ENCODE peak calls at places on chromosomes 13 and 19, in six cellular contexts. One of them, this sample, is unnamed.

GRCh38 chr19:3931041-3931440 is 1.8 kb upstream of the NMRK2 start:
- DNase-seq in mammary epithelial cell: no peak
- DNase-seq in GM23338: no peak
- DNase-seq in DND-41: no peak
- DNase-seq in heart right ventricle: peak
- DNase-seq in Peyer's patch: no peak
- DNase-seq in this sample: no peak

GRCh38 chr13:94128430-94128829 is 351.1 kb downstream of the DCT start:
- DNase-seq in mammary epithelial cell: no peak
- DNase-seq in GM23338: no peak
- DNase-seq in DND-41: no peak
- DNase-seq in heart right ventricle: peak
- DNase-seq in Peyer's patch: no peak
- DNase-seq in this sample: no peak

GRCh38 chr13:30681489-30682242 is 53.7 kb upstream of the ALOX5AP start:
- DNase-seq in mammary epithelial cell: no peak
- DNase-seq in GM23338: no peak
- DNase-seq in DND-41: no peak
- DNase-seq in heart right ventricle: no peak
- DNase-seq in Peyer's patch: no peak
- DNase-seq in this sample: no peak

GRCh38 chr19:52734340-52734892 is 428 bp downstream of the ZNF611 start:
- DNase-seq in mammary epithelial cell: peak
- DNase-seq in GM23338: peak
- DNase-seq in DND-41: peak
- DNase-seq in heart right ventricle: no peak
- DNase-seq in Peyer's patch: no peak
- DNase-seq in this sample: no peak

GRCh38 chr13:71115301-71115700 is 751.7 kb downstream of the DACH1 start:
- DNase-seq in mammary epithelial cell: no peak
- DNase-seq in GM23338: peak
- DNase-seq in DND-41: no peak
- DNase-seq in heart right ventricle: no peak
- DNase-seq in Peyer's patch: no peak
- DNase-seq in this sample: no peak

GRCh38 chr19:42596391-42597071 is 1.8 kb upstream of the CEACAM8 start:
- DNase-seq in mammary epithelial cell: no peak
- DNase-seq in GM23338: peak
- DNase-seq in DND-41: peak
- DNase-seq in heart right ventricle: no peak
- DNase-seq in Peyer's patch: peak
- DNase-seq in this sample: no peak

GRCh38 chr19:45508931-45509691 is 1.8 kb downstream of the VASP start:
- DNase-seq in mammary epithelial cell: no peak
- DNase-seq in GM23338: peak
- DNase-seq in DND-41: peak
- DNase-seq in heart right ventricle: peak
- DNase-seq in Peyer's patch: peak
- DNase-seq in this sample: peak

GRCh38 chr13:74132768-74133656 is 1.2 kb downstream of the KLF12 start:
- DNase-seq in mammary epithelial cell: peak
- DNase-seq in GM23338: peak
- DNase-seq in DND-41: peak
- DNase-seq in heart right ventricle: peak
- DNase-seq in Peyer's patch: peak
- DNase-seq in this sample: no peak

GRCh38 chr13:41995946-41996345 is 35.0 kb upstream of the VWA8 start:
- DNase-seq in mammary epithelial cell: peak
- DNase-seq in GM23338: no peak
- DNase-seq in DND-41: peak
- DNase-seq in heart right ventricle: no peak
- DNase-seq in Peyer's patch: no peak
- DNase-seq in this sample: no peak

GRCh38 chr13:44273991-44274810 is 99.4 kb upstream of the SERP2 start:
- DNase-seq in mammary epithelial cell: no peak
- DNase-seq in GM23338: no peak
- DNase-seq in DND-41: peak
- DNase-seq in heart right ventricle: no peak
- DNase-seq in Peyer's patch: no peak
- DNase-seq in this sample: peak

GRCh38 chr19:9130965-9131364 is 4.2 kb upstream of the OR7G3 start:
- DNase-seq in mammary epithelial cell: no peak
- DNase-seq in GM23338: no peak
- DNase-seq in DND-41: no peak
- DNase-seq in heart right ventricle: no peak
- DNase-seq in Peyer's patch: no peak
- DNase-seq in this sample: no peak

GRCh38 chr13:32911506-32911905 is 104.7 kb upstream of the KL start:
- DNase-seq in mammary epithelial cell: peak
- DNase-seq in GM23338: peak
- DNase-seq in DND-41: peak
- DNase-seq in heart right ventricle: no peak
- DNase-seq in Peyer's patch: no peak
- DNase-seq in this sample: peak

GRCh38 chr19:48844472-48844871 is 8.2 kb upstream of the HSD17B14 start:
- DNase-seq in mammary epithelial cell: peak
- DNase-seq in GM23338: peak
- DNase-seq in DND-41: no peak
- DNase-seq in heart right ventricle: no peak
- DNase-seq in Peyer's patch: no peak
- DNase-seq in this sample: no peak

GRCh38 chr19:10137751-10138682 is 18.3 kb upstream of the EIF3G start:
- DNase-seq in mammary epithelial cell: no peak
- DNase-seq in GM23338: no peak
- DNase-seq in DND-41: no peak
- DNase-seq in heart right ventricle: no peak
- DNase-seq in Peyer's patch: no peak
- DNase-seq in this sample: no peak

GRCh38 chr13:44710576-44710975 is 134.4 kb upstream of the TSC22D1 start:
- DNase-seq in mammary epithelial cell: peak
- DNase-seq in GM23338: no peak
- DNase-seq in DND-41: no peak
- DNase-seq in heart right ventricle: no peak
- DNase-seq in Peyer's patch: no peak
- DNase-seq in this sample: no peak

GRCh38 chr19:55549500-55550320 is 4.4 kb upstream of the SBK3 start:
- DNase-seq in mammary epithelial cell: peak
- DNase-seq in GM23338: peak
- DNase-seq in DND-41: no peak
- DNase-seq in heart right ventricle: no peak
- DNase-seq in Peyer's patch: no peak
- DNase-seq in this sample: no peak

GRCh38 chr19:10478476-10478875 is 24.7 kb downstream of the KEAP1 start:
- DNase-seq in mammary epithelial cell: no peak
- DNase-seq in GM23338: no peak
- DNase-seq in DND-41: no peak
- DNase-seq in heart right ventricle: no peak
- DNase-seq in Peyer's patch: no peak
- DNase-seq in this sample: no peak

GRCh38 chr13:80345771-80346510 is 5.0 kb upstream of the SPRY2 start:
- DNase-seq in mammary epithelial cell: no peak
- DNase-seq in GM23338: no peak
- DNase-seq in DND-41: no peak
- DNase-seq in heart right ventricle: no peak
- DNase-seq in Peyer's patch: no peak
- DNase-seq in this sample: no peak

GRCh38 chr19:44796701-44797115 is 12.2 kb upstream of the BCAM start:
- DNase-seq in mammary epithelial cell: no peak
- DNase-seq in GM23338: peak
- DNase-seq in DND-41: peak
- DNase-seq in heart right ventricle: peak
- DNase-seq in Peyer's patch: no peak
- DNase-seq in this sample: no peak

GRCh38 chr19:47495478-47496372 is 11.7 kb upstream of the KPTN start:
- DNase-seq in mammary epithelial cell: no peak
- DNase-seq in GM23338: no peak
- DNase-seq in DND-41: no peak
- DNase-seq in heart right ventricle: no peak
- DNase-seq in Peyer's patch: no peak
- DNase-seq in this sample: no peak

GRCh38 chr19:33268162-33268991 is 34.0 kb downstream of the CEBPA start:
- DNase-seq in mammary epithelial cell: no peak
- DNase-seq in GM23338: no peak
- DNase-seq in DND-41: no peak
- DNase-seq in heart right ventricle: no peak
- DNase-seq in Peyer's patch: no peak
- DNase-seq in this sample: no peak

GRCh38 chr13:96020155-96020575 is 33.0 kb downstream of the UGGT2 start:
- DNase-seq in mammary epithelial cell: peak
- DNase-seq in GM23338: peak
- DNase-seq in DND-41: peak
- DNase-seq in heart right ventricle: peak
- DNase-seq in Peyer's patch: no peak
- DNase-seq in this sample: peak

GRCh38 chr13:45073809-45074208 is 46.5 kb upstream of the GTF2F2 start:
- DNase-seq in mammary epithelial cell: no peak
- DNase-seq in GM23338: peak
- DNase-seq in DND-41: no peak
- DNase-seq in heart right ventricle: no peak
- DNase-seq in Peyer's patch: no peak
- DNase-seq in this sample: no peak

GRCh38 chr13:48888613-48889012 is 87.1 kb upstream of the FNDC3A start:
- DNase-seq in mammary epithelial cell: no peak
- DNase-seq in GM23338: no peak
- DNase-seq in DND-41: no peak
- DNase-seq in heart right ventricle: no peak
- DNase-seq in Peyer's patch: no peak
- DNase-seq in this sample: no peak

GRCh38 chr13:48890386-48890785 is 85.3 kb upstream of the FNDC3A start:
- DNase-seq in mammary epithelial cell: no peak
- DNase-seq in GM23338: no peak
- DNase-seq in DND-41: no peak
- DNase-seq in heart right ventricle: no peak
- DNase-seq in Peyer's patch: no peak
- DNase-seq in this sample: no peak

GRCh38 chr13:48891586-48891985 is 84.1 kb upstream of the FNDC3A start:
- DNase-seq in mammary epithelial cell: peak
- DNase-seq in GM23338: no peak
- DNase-seq in DND-41: no peak
- DNase-seq in heart right ventricle: no peak
- DNase-seq in Peyer's patch: no peak
- DNase-seq in this sample: no peak

GRCh38 chr13:48896312-48896711 is 79.4 kb upstream of the FNDC3A start:
- DNase-seq in mammary epithelial cell: peak
- DNase-seq in GM23338: no peak
- DNase-seq in DND-41: no peak
- DNase-seq in heart right ventricle: no peak
- DNase-seq in Peyer's patch: no peak
- DNase-seq in this sample: no peak

DNA sequence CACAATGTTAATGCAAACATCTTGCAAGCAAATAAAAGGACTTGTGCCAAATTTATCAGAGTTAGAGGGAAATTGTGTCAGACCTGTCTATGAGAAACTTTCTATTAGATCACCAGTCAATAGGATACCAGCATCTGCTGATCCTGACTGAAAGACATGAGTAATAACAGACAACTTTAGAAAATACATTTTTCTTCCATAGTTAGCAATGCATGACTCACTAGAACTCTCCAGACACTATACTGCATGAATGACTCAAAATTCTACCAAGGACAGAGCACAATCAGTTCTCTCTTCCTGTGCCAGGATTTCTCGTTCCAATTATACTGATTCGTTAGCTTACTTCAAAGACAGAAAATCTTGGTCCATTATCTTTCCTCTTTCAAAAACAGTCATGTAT is 83.4 kb upstream of the FNDC3A start:
- DNase-seq in mammary epithelial cell: peak
- DNase-seq in GM23338: no peak
- DNase-seq in DND-41: no peak
- DNase-seq in heart right ventricle: no peak
- DNase-seq in Peyer's patch: no peak
- DNase-seq in this sample: no peak
- H3K27ac ChIP-seq in mammary epithelial cell: peak
- H3K27ac ChIP-seq in GM23338: no peak
- H3K27ac ChIP-seq in DND-41: no peak
- H3K27ac ChIP-seq in heart right ventricle: no peak
- H3K27ac ChIP-seq in Peyer's patch: no peak
- H3K27ac ChIP-seq in this sample: no peak

GRCh38 chr19:21680679-21681078 is 86.7 kb downstream of the ZNF100 start:
- DNase-seq in mammary epithelial cell: no peak
- DNase-seq in GM23338: no peak
- DNase-seq in DND-41: peak
- DNase-seq in heart right ventricle: no peak
- DNase-seq in Peyer's patch: no peak
- DNase-seq in this sample: no peak
- H3K4me3 ChIP-seq in mammary epithelial cell: no peak
- H3K4me3 ChIP-seq in GM23338: no peak
- H3K4me3 ChIP-seq in DND-41: no peak
- H3K4me3 ChIP-seq in heart right ventricle: no peak
- H3K4me3 ChIP-seq in Peyer's patch: no peak
- H3K4me3 ChIP-seq in this sample: no peak

DNA sequence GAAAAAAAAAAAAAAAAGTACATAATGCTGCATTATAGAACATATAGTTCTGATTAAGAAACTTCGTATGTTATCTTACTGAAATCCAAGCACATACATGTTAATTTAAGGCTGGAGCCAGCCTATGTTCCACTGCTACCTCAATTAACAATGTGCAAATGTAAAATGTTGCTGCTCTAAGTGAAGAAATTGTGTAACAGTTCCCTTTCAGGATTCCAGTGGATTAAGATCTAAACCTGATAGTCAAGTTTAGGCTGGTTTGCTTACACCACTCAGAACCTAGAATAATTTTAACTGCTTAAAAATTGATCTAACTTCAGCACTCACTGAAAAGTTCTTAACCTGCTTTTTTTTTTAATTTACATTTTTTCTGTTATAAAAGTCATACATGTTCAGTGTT is 4.2 kb downstream of the VPS36 start:
- DNase-seq in mammary epithelial cell: peak
- DNase-seq in GM23338: no peak
- DNase-seq in DND-41: no peak
- DNase-seq in heart right ventricle: no peak
- DNase-seq in Peyer's patch: no peak
- DNase-seq in this sample: no peak
- H3K27ac ChIP-seq in mammary epithelial cell: no peak
- H3K27ac ChIP-seq in GM23338: no peak
- H3K27ac ChIP-seq in DND-41: no peak
- H3K27ac ChIP-seq in heart right ventricle: no peak
- H3K27ac ChIP-seq in Peyer's patch: no peak
- H3K27ac ChIP-seq in this sample: no peak

GRCh38 chr13:29591310-29591709 is 4.2 kb downstream of the SLC7A1 start:
- DNase-seq in mammary epithelial cell: no peak
- DNase-seq in GM23338: no peak
- DNase-seq in DND-41: no peak
- DNase-seq in heart right ventricle: no peak
- DNase-seq in Peyer's patch: no peak
- DNase-seq in this sample: no peak
- H3K4me3 ChIP-seq in mammary epithelial cell: no peak
- H3K4me3 ChIP-seq in GM23338: peak
- H3K4me3 ChIP-seq in DND-41: peak
- H3K4me3 ChIP-seq in heart right ventricle: no peak
- H3K4me3 ChIP-seq in Peyer's patch: no peak
- H3K4me3 ChIP-seq in this sample: no peak

DNA sequence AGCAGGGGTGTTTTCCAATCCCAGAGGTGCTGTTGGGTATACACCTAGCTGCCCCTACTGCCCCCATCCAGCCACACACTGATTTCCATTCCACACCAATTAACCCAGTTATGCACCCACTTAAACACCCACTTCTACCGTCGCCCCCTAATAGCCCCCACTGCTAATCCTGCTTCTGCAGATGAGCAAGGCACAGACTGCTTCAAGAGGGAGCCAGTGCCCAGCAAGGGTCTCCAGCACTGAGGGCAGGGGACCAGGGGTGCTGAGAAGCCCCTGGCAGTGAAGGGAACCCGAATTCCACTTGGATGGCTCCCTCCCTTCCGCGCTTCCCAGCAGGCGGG is 1.2 kb downstream of the FXYD7 start:
- DNase-seq in mammary epithelial cell: no peak
- DNase-seq in GM23338: no peak
- DNase-seq in DND-41: no peak
- DNase-seq in heart right ventricle: no peak
- DNase-seq in Peyer's patch: no peak
- DNase-seq in this sample: no peak
- H3K27ac ChIP-seq in mammary epithelial cell: no peak
- H3K27ac ChIP-seq in GM23338: no peak
- H3K27ac ChIP-seq in DND-41: no peak
- H3K27ac ChIP-seq in heart right ventricle: no peak
- H3K27ac ChIP-seq in Peyer's patch: no peak
- H3K27ac ChIP-seq in this sample: no peak

This sample was measured in MM.1S.